ENCODE peak calls at places on chromosomes 16 and 17, in eight cellular contexts. U is keratinocyte; C is activated naive CD8-positive, alpha-beta T cell treated with anti-CD3 and anti-CD28 coated beads, Interleukin-2, amount 10 ng/mL, durations not matched to agents 7 days and 5 days; Q is uterus; P is adipocyte; T is GM03348; O is psoas muscle; N is erythroblast. Y is an unnamed sample.
A peak's percentile ranks its signal among the peaks of the same experiment; 100 is the strongest.

GRCh38 chr17:74830861-74831260 is 28.8 kb downstream of the GRIN2C start:
- DNase-seq in U (no peak), C (no peak), Q (no peak), P (no peak), T (no peak), O (no peak), N (no peak), Y (no peak)

GRCh38 chr16:86823895-86824671 is 245.7 kb downstream of the FOXL1 start:
- DNase-seq in U (no peak), C (no peak), Q (no peak), P (no peak), T (no peak), O (no peak), N (no peak), Y (no peak)

GRCh38 chr17:70076831-70077230 is 1.8 kb downstream of the KCNJ16 start:
- DNase-seq in U (no peak), C (no peak), Q (no peak), P (no peak), T (no peak), O (no peak), N (no peak), Y (no peak)

GRCh38 chr17:80030730-80031410 is 4.8 kb downstream of the TBC1D16 start:
- DNase-seq in U (no peak), C (no peak), Q (no peak), P (no peak), T (no peak), O (no peak), N (no peak), Y (no peak)

GRCh38 chr16:58481931-58482330 is 18.0 kb upstream of the NDRG4 start:
- DNase-seq in U (no peak), C (no peak), Q (no peak), P (no peak), T (no peak), O (no peak), N (no peak), Y (no peak)

GRCh38 chr17:17724307-17724921 is 43.2 kb downstream of the RAI1 start:
- DNase-seq in U (no peak), C (peak; percentile 53), Q (no peak), P (peak; percentile 62), T (peak; percentile 63), O (no peak), N (peak; percentile 25), Y (no peak)

GRCh38 chr16:10619271-10619849 is 39.0 kb upstream of the EMP2 start:
- DNase-seq in U (no peak), C (no peak), Q (no peak), P (no peak), T (no peak), O (no peak), N (peak; percentile 90), Y (no peak)

GRCh38 chr17:6413073-6413472 is 21.8 kb downstream of the AIPL1 start:
- DNase-seq in U (no peak), C (no peak), Q (no peak), P (peak; percentile 67), T (peak; percentile 54), O (no peak), N (peak; percentile 9), Y (no peak)

GRCh38 chr16:54397190-54397835 is 110.7 kb upstream of the IRX3 start:
- DNase-seq in U (no peak), C (no peak), Q (no peak), P (no peak), T (no peak), O (no peak), N (no peak), Y (no peak)

GRCh38 chr17:17097763-17098345 is 55.6 kb downstream of the MPRIP start:
- DNase-seq in U (no peak), C (no peak), Q (no peak), P (no peak), T (no peak), O (no peak), N (no peak), Y (no peak)

GRCh38 chr17:56761387-56761786 is 72.3 kb downstream of the C17orf67 start:
- DNase-seq in U (no peak), C (no peak), Q (no peak), P (no peak), T (no peak), O (no peak), N (no peak), Y (no peak)

GRCh38 chr17:2892305-2892971 is 96.2 kb downstream of the RAP1GAP2 start:
- DNase-seq in U (peak; percentile 92), C (no peak), Q (no peak), P (peak; percentile 5), T (peak; percentile 46), O (no peak), N (no peak), Y (no peak)

GRCh38 chr17:19344311-19345066 is 18.0 kb downstream of the B9D1 start:
- DNase-seq in U (no peak), C (no peak), Q (no peak), P (no peak), T (no peak), O (no peak), N (no peak), Y (no peak)

GRCh38 chr16:60337671-60338070 is 1603.6 kb upstream of the GOT2 start:
- DNase-seq in U (no peak), C (no peak), Q (no peak), P (no peak), T (no peak), O (no peak), N (no peak), Y (no peak)

GRCh38 chr17:22435231-22435974 is 743.1 kb downstream of the KCNJ18 start:
- DNase-seq in U (no peak), C (no peak), Q (no peak), P (no peak), T (no peak), O (no peak), N (no peak), Y (no peak)

GRCh38 chr17:9522074-9522473 is 53.5 kb downstream of the STX8 start:
- DNase-seq in U (no peak), C (no peak), Q (peak; percentile 16), P (peak; percentile 83), T (peak; percentile 78), O (no peak), N (peak; percentile 37), Y (no peak)

GRCh38 chr16:69711115-69711740 is 15.1 kb downstream of the NQO1 start:
- DNase-seq in U (peak; percentile 84), C (no peak), Q (peak; percentile 91), P (peak; percentile 26), T (peak; percentile 28), O (no peak), N (no peak), Y (no peak)

GRCh38 chr17:82613283-82614094 is 34.8 kb downstream of the WDR45B start:
- DNase-seq in U (no peak), C (no peak), Q (no peak), P (no peak), T (no peak), O (no peak), N (no peak), Y (no peak)

GRCh38 chr16:72989203-72989991 is 58.5 kb downstream of the ZFHX3 start:
- DNase-seq in U (peak; percentile 63), C (no peak), Q (peak; percentile 36), P (peak; percentile 86), T (peak; percentile 76), O (no peak), N (no peak), Y (no peak)

GRCh38 chr16:14329727-14330363 is 258.7 kb downstream of the MRTFB start:
- DNase-seq in U (no peak), C (no peak), Q (no peak), P (no peak), T (no peak), O (no peak), N (no peak), Y (no peak)

GRCh38 chr17:41404024-41404651 is 6.7 kb upstream of the KRT31 start:
- DNase-seq in U (peak; percentile 98), C (no peak), Q (peak; percentile 49), P (peak; percentile 75), T (peak; percentile 80), O (no peak), N (no peak), Y (no peak)

GRCh38 chr16:28089205-28089991 is 25.9 kb upstream of the GSG1L start:
- DNase-seq in U (no peak), C (no peak), Q (no peak), P (no peak), T (no peak), O (no peak), N (no peak), Y (no peak)

GRCh38 chr17:40646791-40647548 is 648 bp downstream of the SMARCE1 start:
- DNase-seq in U (no peak), C (no peak), Q (no peak), P (peak; percentile 61), T (no peak), O (no peak), N (peak; percentile 88), Y (peak; percentile 31)

Y was measured in T-helper 17 cell.